ENCODE peak calls at places on chromosomes 2 and 18, in six cellular contexts. E, H, C, M, V and Y are unnamed samples.

GRCh38 chr2:96336104-96336775 is 674 bp downstream of the NCAPH start:
- DNase-seq in M (no peak), C (no peak), E (no peak), V (no peak), H (no peak), Y (no peak)

GRCh38 chr2:161651547-161651946 is 27.3 kb downstream of the SLC4A10 start:
- DNase-seq in H (no peak), C (no peak), M (peak), E (no peak), V (no peak), Y (no peak)

GRCh38 chr2:6177796-6178195 is 485.6 kb downstream of the SOX11 start:
- DNase-seq in C (no peak), H (no peak), V (no peak), M (no peak), E (no peak), Y (no peak)

GRCh38 chr2:173990970-173991819 is 26.0 kb upstream of the SP3 start:
- DNase-seq in E (peak), M (peak), V (peak), H (no peak), C (peak), Y (peak)

GRCh38 chr2:116696223-116696622 is 1118.3 kb upstream of the DDX18 start:
- DNase-seq in M (no peak), C (no peak), E (no peak), H (no peak), V (no peak), Y (no peak)

GRCh38 chr2:131567891-131568290 is 40.2 kb downstream of the CCDC74A start:
- DNase-seq in E (no peak), M (no peak), C (no peak), V (no peak), H (no peak), Y (no peak)

GRCh38 chr2:95328386-95329125 is 31.4 kb downstream of the KCNIP3 start:
- DNase-seq in H (no peak), E (peak), V (no peak), M (peak), C (no peak), Y (no peak)

GRCh38 chr2:172972005-172972619 is 103.5 kb upstream of the MAP3K20 start:
- DNase-seq in C (no peak), V (peak), M (no peak), E (peak), H (peak), Y (no peak)

GRCh38 chr2:169683054-169683424 is 11.2 kb downstream of the CFAP210 start:
- DNase-seq in C (no peak), H (no peak), V (no peak), M (no peak), E (no peak), Y (no peak)

GRCh38 chr2:121903037-121903689 is 147.7 kb downstream of the TSN start:
- DNase-seq in E (no peak), C (peak), H (no peak), V (no peak), M (no peak), Y (no peak)

GRCh38 chr2:54606393-54606973 is 117.0 kb upstream of the EML6 start:
- DNase-seq in C (peak), V (no peak), M (no peak), E (no peak), H (no peak), Y (no peak)

GRCh38 chr2:99883356-99883867 is 259.0 kb downstream of the AFF3 start:
- DNase-seq in V (no peak), H (no peak), C (no peak), M (no peak), E (no peak), Y (no peak)

GRCh38 chr2:28400921-28401320 is 8.3 kb downstream of the FOSL2 start:
- DNase-seq in H (no peak), V (no peak), C (no peak), E (no peak), M (no peak), Y (no peak)

GRCh38 chr2:119264781-119265692 is 41.4 kb downstream of the STEAP3 start:
- DNase-seq in C (no peak), M (no peak), V (peak), E (peak), H (peak), Y (no peak)

GRCh38 chr2:157355618-157356017 is 30.0 kb upstream of the ERMN start:
- DNase-seq in C (no peak), V (no peak), M (no peak), H (no peak), E (peak), Y (no peak)

GRCh38 chr2:179574061-179574519 is 287.3 kb downstream of the ZNF385B start:
- DNase-seq in H (no peak), M (no peak), V (no peak), E (no peak), C (no peak), Y (no peak)

GRCh38 chr2:20191714-20192569 is 33.0 kb downstream of the SDC1 start:
- DNase-seq in M (peak), H (no peak), E (no peak), C (peak), V (no peak), Y (no peak)

GRCh38 chr2:20190170-20190569 is 34.8 kb downstream of the SDC1 start:
- DNase-seq in M (peak), E (no peak), V (no peak), C (no peak), H (no peak), Y (no peak)

GRCh38 chr2:20189299-20189931 is 35.5 kb downstream of the SDC1 start:
- DNase-seq in E (no peak), H (no peak), V (no peak), M (no peak), C (no peak), Y (no peak)

GRCh38 chr2:20192781-20193180 is 32.1 kb downstream of the SDC1 start:
- DNase-seq in H (no peak), E (no peak), C (no peak), M (peak), V (no peak), Y (no peak)

GRCh38 chr2:20190862-20191713 is 33.8 kb downstream of the SDC1 start:
- DNase-seq in E (no peak), M (peak), V (no peak), H (no peak), C (no peak), Y (no peak)
- TF ChIP-seq CTCF in E (no peak), M (no peak), V (no peak), H (no peak), C (no peak), Y (peak)

GRCh38 chr2:42794271-42795046 is 2.1 kb upstream of the HAAO start:
- DNase-seq in C (no peak), H (peak), E (no peak), V (peak), M (peak), Y (no peak)
- TF ChIP-seq CTCF in C (peak), H (peak), E (no peak), V (peak), M (peak), Y (peak)

GRCh38 chr18:22441638-22442037 is 23.9 kb upstream of the CTAGE1 start:
- DNase-seq in M (no peak), C (no peak), V (no peak), E (no peak), H (no peak), Y (no peak)
- TF ChIP-seq CTCF in M (no peak), C (no peak), V (peak), E (no peak), H (no peak), Y (no peak)

GRCh38 chr2:151891566-151892194 is 63.5 kb upstream of the ARL5A start:
- DNase-seq in V (no peak), C (no peak), M (no peak), E (no peak), H (no peak), Y (no peak)
- TF ChIP-seq CTCF in V (no peak), C (no peak), M (no peak), E (no peak), H (no peak), Y (no peak)

GRCh38 chr2:67846341-67847070 is 216.3 kb downstream of the C1D start:
- DNase-seq in H (peak), E (peak), V (peak), C (peak), M (peak), Y (peak)

GRCh38 chr2:67842375-67842959 is 220.3 kb downstream of the C1D start:
- DNase-seq in C (no peak), E (no peak), M (no peak), V (no peak), H (no peak), Y (no peak)

GRCh38 chr2:67844024-67844540 is 218.7 kb downstream of the C1D start:
- DNase-seq in V (no peak), C (no peak), H (no peak), M (no peak), E (no peak), Y (no peak)

GRCh38 chr2:67848551-67848950 is 214.3 kb downstream of the C1D start:
- DNase-seq in C (no peak), V (no peak), E (no peak), M (no peak), H (no peak), Y (no peak)

GRCh38 chr2:67845557-67846114 is 217.2 kb downstream of the C1D start:
- DNase-seq in E (peak), C (no peak), V (no peak), H (no peak), M (no peak), Y (no peak)
- TF ChIP-seq CTCF in E (no peak), C (no peak), V (no peak), H (no peak), M (no peak), Y (no peak)

DNA sequence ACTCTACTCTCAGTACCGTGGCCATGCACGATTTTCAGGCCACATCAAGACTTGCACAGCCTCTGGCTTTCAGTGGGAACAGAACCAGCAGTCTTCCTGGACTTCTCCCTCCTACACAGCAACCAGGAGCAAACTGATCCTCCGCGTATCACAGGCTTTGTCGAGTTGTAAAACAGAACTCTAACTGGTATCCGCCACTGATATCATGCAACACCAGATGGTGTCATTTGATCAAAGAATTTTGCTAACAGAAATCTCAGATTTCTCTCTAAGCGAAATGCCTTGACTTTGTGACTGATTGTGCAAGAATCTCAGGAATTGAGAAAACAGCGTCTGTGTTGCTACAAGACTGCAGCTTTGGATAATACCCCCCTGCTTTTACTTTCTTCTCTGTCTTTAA is 85.7 kb downstream of the COPS8 start:
- DNase-seq in M (no peak), H (peak), V (peak), C (no peak), E (peak), Y (peak)
- TF ChIP-seq CTCF in M (no peak), H (peak), V (peak), C (peak), E (peak), Y (peak)

GRCh38 chr2:128233790-128234395 is 84.8 kb downstream of the HS6ST1 start:
- DNase-seq in C (no peak), E (no peak), H (no peak), V (no peak), M (no peak), Y (no peak)
- TF ChIP-seq CTCF in C (no peak), E (no peak), H (no peak), V (peak), M (peak), Y (no peak)